ENCODE peak calls at places on chromosomes 5 and 9, in nine cellular contexts. A, H, M, B, X, L, N, I and K are unnamed samples.

GRCh38 chr9:130323051-130323757 is 57.6 kb downstream of the HMCN2 start:
- DNase-seq in A (no peak), H (no peak), M (no peak), B (no peak), X (no peak), L (no peak), N (no peak), I (no peak), K (no peak)

GRCh38 chr9:123322771-123323481 is 33.1 kb upstream of the CRB2 start:
- DNase-seq in A (no peak), H (peak), M (no peak), B (no peak), X (no peak), L (no peak), N (peak), I (no peak), K (no peak)

GRCh38 chr5:172694061-172694460 is 53.0 kb downstream of the NEURL1B start:
- DNase-seq in A (no peak), H (no peak), M (no peak), B (no peak), X (no peak), L (no peak), N (no peak), I (no peak), K (no peak)

GRCh38 chr5:42791151-42791550 is 20.5 kb downstream of the SELENOP start:
- DNase-seq in A (no peak), H (no peak), M (no peak), B (no peak), X (no peak), L (no peak), N (no peak), I (no peak), K (no peak)

GRCh38 chr5:178551059-178551458 is 39.1 kb downstream of the COL23A1 start:
- DNase-seq in A (no peak), H (no peak), M (no peak), B (peak), X (no peak), L (no peak), N (peak), I (no peak), K (peak)

GRCh38 chr9:129697956-129698757 is 32.7 kb downstream of the PRRX2 start:
- DNase-seq in A (peak), H (no peak), M (peak), B (no peak), X (peak), L (peak), N (no peak), I (peak), K (peak)

GRCh38 chr9:21395778-21396717 is 10.8 kb upstream of the IFNA2 start:
- DNase-seq in A (no peak), H (peak), M (peak), B (peak), X (peak), L (no peak), N (no peak), I (no peak), K (peak)

GRCh38 chr5:140024928-140025327 is 18.2 kb downstream of the NRG2 start:
- DNase-seq in A (no peak), H (no peak), M (no peak), B (no peak), X (no peak), L (no peak), N (no peak), I (no peak), K (no peak)

GRCh38 chr5:80594810-80595209 is 24.7 kb upstream of the ANKRD34B start:
- DNase-seq in A (no peak), H (no peak), M (no peak), B (no peak), X (no peak), L (no peak), N (no peak), I (no peak), K (no peak)

GRCh38 chr5:173730610-173731302 is 114.3 kb upstream of the BOD1 start:
- DNase-seq in A (no peak), H (no peak), M (no peak), B (no peak), X (no peak), L (no peak), N (no peak), I (no peak), K (no peak)

GRCh38 chr5:72314571-72315172 is 5.4 kb downstream of the MRPS27 start:
- DNase-seq in A (no peak), H (no peak), M (no peak), B (peak), X (no peak), L (peak), N (no peak), I (no peak), K (peak)

GRCh38 chr9:126275386-126276001 is 51.1 kb upstream of the MVB12B start:
- DNase-seq in A (no peak), H (no peak), M (no peak), B (no peak), X (no peak), L (no peak), N (no peak), I (no peak), K (peak)

GRCh38 chr9:136486131-136486530 is 3.3 kb upstream of the SEC16A start:
- DNase-seq in A (no peak), H (no peak), M (no peak), B (no peak), X (no peak), L (no peak), N (no peak), I (no peak), K (no peak)

GRCh38 chr5:135227064-135228022 is 171.7 kb downstream of the MACROH2A1 start:
- DNase-seq in A (no peak), H (no peak), M (peak), B (no peak), X (peak), L (no peak), N (no peak), I (no peak), K (no peak)

GRCh38 chr5:160467555-160468418 is 46.1 kb downstream of the PTTG1 start:
- DNase-seq in A (peak), H (peak), M (peak), B (peak), X (peak), L (peak), N (peak), I (peak), K (peak)

GRCh38 chr5:159826351-159827222 is 89.7 kb upstream of the ADRA1B start:
- DNase-seq in A (no peak), H (no peak), M (no peak), B (peak), X (no peak), L (peak), N (peak), I (peak), K (peak)

GRCh38 chr5:153147891-153148623 is 342.4 kb upstream of the GRIA1 start:
- DNase-seq in A (no peak), H (no peak), M (no peak), B (peak), X (no peak), L (peak), N (no peak), I (no peak), K (peak)

GRCh38 chr5:136014049-136014516 is 14.7 kb upstream of the TGFBI start:
- DNase-seq in A (no peak), H (no peak), M (peak), B (peak), X (peak), L (no peak), N (no peak), I (no peak), K (no peak)

GRCh38 chr5:172740483-172741205 is 30.4 kb downstream of the DUSP1 start:
- DNase-seq in A (no peak), H (no peak), M (peak), B (peak), X (peak), L (peak), N (no peak), I (peak), K (peak)

GRCh38 chr5:154761062-154761740 is 6.0 kb downstream of the LARP1 start:
- DNase-seq in A (no peak), H (peak), M (no peak), B (no peak), X (no peak), L (no peak), N (peak), I (no peak), K (no peak)

GRCh38 chr5:95519151-95519550 is 35.6 kb downstream of the SKIC3 start:
- DNase-seq in A (no peak), H (no peak), M (no peak), B (no peak), X (no peak), L (no peak), N (no peak), I (no peak), K (no peak)

GRCh38 chr5:15007549-15008142 is 136.1 kb upstream of the ANKH start:
- DNase-seq in A (no peak), H (no peak), M (no peak), B (peak), X (no peak), L (no peak), N (no peak), I (no peak), K (no peak)

GRCh38 chr5:57174850-57175525 is 1.1 kb downstream of the GPBP1 start:
- DNase-seq in A (no peak), H (no peak), M (no peak), B (no peak), X (no peak), L (no peak), N (no peak), I (no peak), K (no peak)

GRCh38 chr5:74394543-74394923 is 246.0 kb downstream of the ENC1 start:
- DNase-seq in A (no peak), H (no peak), M (no peak), B (peak), X (no peak), L (no peak), N (no peak), I (no peak), K (no peak)

GRCh38 chr5:54719384-54720306 is 202.1 kb downstream of the SNX18 start:
- DNase-seq in A (no peak), H (no peak), M (no peak), B (peak), X (no peak), L (peak), N (no peak), I (no peak), K (peak)

GRCh38 chr5:139492700-139493192 is 10.2 kb upstream of the STING1 start:
- DNase-seq in A (no peak), H (no peak), M (no peak), B (peak), X (no peak), L (peak), N (no peak), I (no peak), K (peak)

GRCh38 chr5:6941635-6942034 is 228.4 kb downstream of the TENT4A start:
- DNase-seq in A (no peak), H (no peak), M (no peak), B (no peak), X (no peak), L (no peak), N (no peak), I (no peak), K (no peak)

GRCh38 chr5:35129276-35129675 is 81.5 kb upstream of the AGXT2 start:
- DNase-seq in A (no peak), H (no peak), M (no peak), B (peak), X (no peak), L (peak), N (no peak), I (no peak), K (peak)

GRCh38 chr9:83197611-83198010 is 134.7 kb upstream of the RASEF start:
- DNase-seq in A (no peak), H (no peak), M (no peak), B (no peak), X (no peak), L (no peak), N (no peak), I (no peak), K (no peak)

GRCh38 chr9:100352201-100352726 is 478 bp downstream of the TEX10 start:
- DNase-seq in A (no peak), H (no peak), M (peak), B (peak), X (peak), L (peak), N (peak), I (peak), K (peak)

GRCh38 chr5:125870271-125870670 is 552.9 kb upstream of the GRAMD2B start:
- DNase-seq in A (no peak), H (no peak), M (no peak), B (peak), X (no peak), L (peak), N (no peak), I (no peak), K (no peak)